ENCODE peak calls at places on chromosomes 7 and 10, in nine cellular contexts. One of them, this sample, is unnamed. For H3K9me3, the result is how much of the 10 kb centered on the place peaks cover.

GRCh38 chr10:90779573-90779972 is 78.3 kb downstream of the HTR7 start:
- DNase-seq in mammary epithelial cell: peak
- DNase-seq in fibroblast of lung: peak
- DNase-seq in neural progenitor cell: peak
- DNase-seq in ovary: no peak
- DNase-seq in A549: peak
- DNase-seq in ascending aorta: no peak
- DNase-seq in uterus: no peak
- DNase-seq in psoas muscle: no peak
- DNase-seq in this sample: no peak

GRCh38 chr10:124703778-124704427 is 40.3 kb downstream of the FAM53B start:
- DNase-seq in mammary epithelial cell: no peak
- DNase-seq in fibroblast of lung: no peak
- DNase-seq in neural progenitor cell: no peak
- DNase-seq in ovary: peak
- DNase-seq in A549: no peak
- DNase-seq in ascending aorta: no peak
- DNase-seq in uterus: peak
- DNase-seq in psoas muscle: peak
- DNase-seq in this sample: peak

GRCh38 chr10:5527332-5528200 is 2.8 kb downstream of the CALML3 start:
- DNase-seq in mammary epithelial cell: peak
- DNase-seq in fibroblast of lung: no peak
- DNase-seq in neural progenitor cell: no peak
- DNase-seq in ovary: no peak
- DNase-seq in A549: no peak
- DNase-seq in ascending aorta: peak
- DNase-seq in uterus: no peak
- DNase-seq in psoas muscle: no peak
- DNase-seq in this sample: peak

GRCh38 chr7:17099083-17099973 is 199.1 kb upstream of the AHR start:
- DNase-seq in mammary epithelial cell: peak
- DNase-seq in fibroblast of lung: peak
- DNase-seq in neural progenitor cell: no peak
- DNase-seq in ovary: no peak
- DNase-seq in A549: peak
- DNase-seq in ascending aorta: peak
- DNase-seq in uterus: no peak
- DNase-seq in psoas muscle: no peak
- DNase-seq in this sample: peak

GRCh38 chr10:50381637-50382036 is 130.3 kb upstream of the ASAH2 start:
- DNase-seq in mammary epithelial cell: no peak
- DNase-seq in fibroblast of lung: no peak
- DNase-seq in neural progenitor cell: no peak
- DNase-seq in ovary: no peak
- DNase-seq in A549: no peak
- DNase-seq in ascending aorta: no peak
- DNase-seq in uterus: no peak
- DNase-seq in psoas muscle: no peak
- DNase-seq in this sample: no peak

GRCh38 chr7:108308913-108309312 is 147.3 kb downstream of the NRCAM start:
- DNase-seq in mammary epithelial cell: peak
- DNase-seq in fibroblast of lung: peak
- DNase-seq in neural progenitor cell: no peak
- DNase-seq in ovary: no peak
- DNase-seq in A549: no peak
- DNase-seq in ascending aorta: no peak
- DNase-seq in uterus: no peak
- DNase-seq in psoas muscle: no peak
- DNase-seq in this sample: no peak

GRCh38 chr7:29193316-29194205 is 1.0 kb upstream of the CHN2 start:
- DNase-seq in mammary epithelial cell: no peak
- DNase-seq in fibroblast of lung: no peak
- DNase-seq in neural progenitor cell: peak
- DNase-seq in ovary: no peak
- DNase-seq in A549: no peak
- DNase-seq in ascending aorta: no peak
- DNase-seq in uterus: no peak
- DNase-seq in psoas muscle: no peak
- DNase-seq in this sample: no peak

GRCh38 chr7:79453266-79453557 is 255 bp downstream of the MAGI2 start:
- DNase-seq in mammary epithelial cell: no peak
- DNase-seq in fibroblast of lung: no peak
- DNase-seq in neural progenitor cell: no peak
- DNase-seq in ovary: no peak
- DNase-seq in A549: no peak
- DNase-seq in ascending aorta: no peak
- DNase-seq in uterus: no peak
- DNase-seq in psoas muscle: no peak
- DNase-seq in this sample: no peak

DNA sequence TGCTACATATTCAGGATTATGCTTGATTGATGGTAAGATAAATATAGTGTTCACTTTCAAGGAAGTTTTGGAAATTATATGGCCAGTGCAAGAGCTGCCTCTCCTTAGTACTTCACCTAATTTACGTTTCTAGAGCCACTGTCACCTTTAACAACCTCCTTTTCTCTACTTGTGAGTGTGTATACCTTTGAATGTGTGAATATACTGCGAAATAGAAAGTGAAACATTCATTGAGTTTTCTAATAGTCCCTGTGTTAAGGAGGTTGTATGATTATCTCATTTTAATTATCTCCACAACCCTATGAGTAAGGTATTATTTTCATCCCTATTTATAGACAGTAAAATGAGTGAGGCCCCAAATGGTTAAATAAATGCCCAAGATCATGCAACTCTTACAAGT is 1050.5 kb downstream of the XPNPEP1 start:
- DNase-seq in mammary epithelial cell: no peak
- DNase-seq in fibroblast of lung: no peak
- DNase-seq in neural progenitor cell: no peak
- DNase-seq in ovary: no peak
- DNase-seq in A549: no peak
- DNase-seq in ascending aorta: no peak
- DNase-seq in uterus: no peak
- DNase-seq in psoas muscle: no peak
- DNase-seq in this sample: no peak
- H3K9me3 ChIP-seq in mammary epithelial cell: under half
- H3K9me3 ChIP-seq in fibroblast of lung: under half
- H3K9me3 ChIP-seq in neural progenitor cell: under half
- H3K9me3 ChIP-seq in ovary: under half
- H3K9me3 ChIP-seq in A549: under half
- H3K9me3 ChIP-seq in ascending aorta: under half
- H3K9me3 ChIP-seq in uterus: under half
- H3K9me3 ChIP-seq in psoas muscle: under half
- H3K9me3 ChIP-seq in this sample: under half

GRCh38 chr10:118776033-118776432 is 21.3 kb upstream of the CACUL1 start:
- DNase-seq in mammary epithelial cell: no peak
- DNase-seq in fibroblast of lung: no peak
- DNase-seq in neural progenitor cell: no peak
- DNase-seq in ovary: no peak
- DNase-seq in A549: no peak
- DNase-seq in ascending aorta: no peak
- DNase-seq in uterus: no peak
- DNase-seq in psoas muscle: no peak
- DNase-seq in this sample: no peak

GRCh38 chr10:118778727-118779126 is 24.0 kb upstream of the CACUL1 start:
- DNase-seq in mammary epithelial cell: no peak
- DNase-seq in fibroblast of lung: no peak
- DNase-seq in neural progenitor cell: no peak
- DNase-seq in ovary: no peak
- DNase-seq in A549: no peak
- DNase-seq in ascending aorta: no peak
- DNase-seq in uterus: no peak
- DNase-seq in psoas muscle: no peak
- DNase-seq in this sample: no peak

GRCh38 chr10:118776960-118777359 is 22.2 kb upstream of the CACUL1 start:
- DNase-seq in mammary epithelial cell: no peak
- DNase-seq in fibroblast of lung: no peak
- DNase-seq in neural progenitor cell: no peak
- DNase-seq in ovary: no peak
- DNase-seq in A549: no peak
- DNase-seq in ascending aorta: no peak
- DNase-seq in uterus: no peak
- DNase-seq in psoas muscle: no peak
- DNase-seq in this sample: no peak

GRCh38 chr10:118773041-118773440 is 18.3 kb upstream of the CACUL1 start:
- DNase-seq in mammary epithelial cell: no peak
- DNase-seq in fibroblast of lung: no peak
- DNase-seq in neural progenitor cell: no peak
- DNase-seq in ovary: no peak
- DNase-seq in A549: no peak
- DNase-seq in ascending aorta: no peak
- DNase-seq in uterus: no peak
- DNase-seq in psoas muscle: no peak
- DNase-seq in this sample: no peak

GRCh38 chr10:118775478-118775877 is 20.7 kb upstream of the CACUL1 start:
- DNase-seq in mammary epithelial cell: no peak
- DNase-seq in fibroblast of lung: no peak
- DNase-seq in neural progenitor cell: no peak
- DNase-seq in ovary: no peak
- DNase-seq in A549: no peak
- DNase-seq in ascending aorta: no peak
- DNase-seq in uterus: no peak
- DNase-seq in psoas muscle: no peak
- DNase-seq in this sample: no peak
- TF ChIP-seq CTCF in mammary epithelial cell: peak
- TF ChIP-seq CTCF in fibroblast of lung: peak
- TF ChIP-seq CTCF in neural progenitor cell: peak
- TF ChIP-seq CTCF in ovary: no peak
- TF ChIP-seq CTCF in A549: no peak
- TF ChIP-seq CTCF in ascending aorta: no peak
- TF ChIP-seq CTCF in uterus: no peak
- TF ChIP-seq CTCF in psoas muscle: no peak
- TF ChIP-seq CTCF in this sample: no peak

GRCh38 chr10:28001353-28001752 is 2.5 kb upstream of the ODAD2 start:
- DNase-seq in mammary epithelial cell: no peak
- DNase-seq in fibroblast of lung: no peak
- DNase-seq in neural progenitor cell: no peak
- DNase-seq in ovary: no peak
- DNase-seq in A549: no peak
- DNase-seq in ascending aorta: no peak
- DNase-seq in uterus: no peak
- DNase-seq in psoas muscle: no peak
- DNase-seq in this sample: no peak

GRCh38 chr10:27998954-27999275 is at the start of gene ODAD2:
- DNase-seq in mammary epithelial cell: peak
- DNase-seq in fibroblast of lung: no peak
- DNase-seq in neural progenitor cell: no peak
- DNase-seq in ovary: no peak
- DNase-seq in A549: no peak
- DNase-seq in ascending aorta: no peak
- DNase-seq in uterus: no peak
- DNase-seq in psoas muscle: no peak
- DNase-seq in this sample: no peak

GRCh38 chr10:27995311-27995710 is 3.6 kb downstream of the ODAD2 start:
- DNase-seq in mammary epithelial cell: no peak
- DNase-seq in fibroblast of lung: no peak
- DNase-seq in neural progenitor cell: peak
- DNase-seq in ovary: no peak
- DNase-seq in A549: no peak
- DNase-seq in ascending aorta: no peak
- DNase-seq in uterus: no peak
- DNase-seq in psoas muscle: no peak
- DNase-seq in this sample: no peak

GRCh38 chr10:27998178-27998953 is 513 bp downstream of the ODAD2 start:
- DNase-seq in mammary epithelial cell: no peak
- DNase-seq in fibroblast of lung: peak
- DNase-seq in neural progenitor cell: peak
- DNase-seq in ovary: peak
- DNase-seq in A549: peak
- DNase-seq in ascending aorta: no peak
- DNase-seq in uterus: no peak
- DNase-seq in psoas muscle: peak
- DNase-seq in this sample: no peak

DNA sequence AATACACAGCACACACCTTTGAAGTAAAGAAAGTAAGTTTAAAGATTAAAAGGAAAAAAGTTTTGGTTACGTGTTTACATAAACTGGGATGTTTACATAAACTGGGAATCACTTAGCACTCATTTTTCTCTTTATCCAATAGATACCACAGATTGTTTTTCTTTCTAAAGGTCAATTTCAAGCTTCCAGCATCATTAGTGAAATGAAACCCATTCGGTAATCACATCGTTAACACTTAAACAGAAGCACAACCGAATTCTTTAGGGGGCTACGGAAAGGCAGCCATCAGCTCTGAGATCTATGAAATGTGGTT is 1.1 kb downstream of the ODAD2 start:
- DNase-seq in mammary epithelial cell: no peak
- DNase-seq in fibroblast of lung: no peak
- DNase-seq in neural progenitor cell: no peak
- DNase-seq in ovary: no peak
- DNase-seq in A549: no peak
- DNase-seq in ascending aorta: no peak
- DNase-seq in uterus: no peak
- DNase-seq in psoas muscle: no peak
- DNase-seq in this sample: no peak
- H3K4me3 ChIP-seq in mammary epithelial cell: no peak
- H3K4me3 ChIP-seq in fibroblast of lung: peak
- H3K4me3 ChIP-seq in neural progenitor cell: peak
- H3K4me3 ChIP-seq in ovary: peak
- H3K4me3 ChIP-seq in A549: no peak
- H3K4me3 ChIP-seq in ascending aorta: peak
- H3K4me3 ChIP-seq in uterus: peak
- H3K4me3 ChIP-seq in psoas muscle: peak
- H3K4me3 ChIP-seq in this sample: peak

DNA sequence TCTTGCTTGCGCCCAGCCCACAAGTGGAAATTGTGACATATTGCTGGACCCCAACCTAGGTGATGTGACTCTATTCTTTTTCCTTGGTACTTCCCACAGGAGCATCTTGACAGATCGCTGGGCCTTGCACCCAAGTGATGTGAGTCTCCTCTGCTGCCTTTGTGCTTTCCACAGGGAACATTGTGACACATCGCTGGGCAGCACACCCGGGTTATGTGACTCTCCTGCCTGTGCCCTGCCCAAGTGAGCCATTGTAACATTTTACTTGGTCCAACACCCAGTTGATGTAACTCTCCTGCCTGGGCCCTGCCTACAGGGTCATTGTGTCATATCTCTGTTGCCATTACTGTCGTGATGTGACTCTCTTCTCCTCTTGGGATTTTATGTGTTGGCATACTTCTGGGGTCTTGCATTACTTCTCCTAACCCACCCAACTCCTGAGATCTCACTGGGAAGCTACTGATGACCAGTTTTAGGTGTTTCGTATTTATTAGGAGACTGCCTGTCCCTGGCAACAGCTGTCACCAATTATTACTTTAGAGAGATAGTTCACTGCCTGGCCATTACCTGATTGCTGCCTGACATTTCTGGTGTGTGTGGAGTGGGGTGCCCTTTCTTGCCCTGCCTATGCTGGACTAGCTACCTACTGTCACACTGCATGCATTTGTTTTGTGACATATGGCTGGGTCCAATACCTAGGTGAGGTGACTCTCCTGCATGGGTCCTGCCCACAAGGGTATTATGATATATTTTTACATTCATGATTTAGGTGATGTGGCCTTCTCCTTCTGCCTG is 45.4 kb upstream of the ZNF680 start:
- DNase-seq in mammary epithelial cell: no peak
- DNase-seq in fibroblast of lung: no peak
- DNase-seq in neural progenitor cell: no peak
- DNase-seq in ovary: no peak
- DNase-seq in A549: no peak
- DNase-seq in ascending aorta: no peak
- DNase-seq in uterus: no peak
- DNase-seq in psoas muscle: no peak
- DNase-seq in this sample: no peak
- H3K9me3 ChIP-seq in mammary epithelial cell: under half
- H3K9me3 ChIP-seq in fibroblast of lung: under half
- H3K9me3 ChIP-seq in neural progenitor cell: under half
- H3K9me3 ChIP-seq in ovary: under half
- H3K9me3 ChIP-seq in A549: under half
- H3K9me3 ChIP-seq in ascending aorta: under half
- H3K9me3 ChIP-seq in uterus: under half
- H3K9me3 ChIP-seq in psoas muscle: under half
- H3K9me3 ChIP-seq in this sample: under half